ENCODE peak calls at places on chromosomes 1 and 21, in six cellular contexts. One of them, this sample, is unnamed.

GRCh38 chr1:208595745-208596144 is 351.6 kb upstream of the PLXNA2 start:
- DNase-seq in tibial artery: no peak
- DNase-seq in Calu3: no peak
- DNase-seq in spleen: no peak
- DNase-seq in A549: no peak
- DNase-seq in AG04450: no peak
- DNase-seq in this sample: no peak

GRCh38 chr21:46399129-46399528 is 59.6 kb upstream of the DIP2A start:
- DNase-seq in spleen: no peak
- DNase-seq in A549: no peak
- DNase-seq in tibial artery: no peak
- DNase-seq in Calu3: no peak
- DNase-seq in AG04450: no peak
- DNase-seq in this sample: no peak

GRCh38 chr21:45831991-45832740 is 149.4 kb upstream of the COL6A1 start:
- DNase-seq in A549: no peak
- DNase-seq in Calu3: no peak
- DNase-seq in AG04450: peak
- DNase-seq in tibial artery: no peak
- DNase-seq in spleen: no peak
- DNase-seq in this sample: no peak

GRCh38 chr1:208256091-208256490 is 11.9 kb upstream of the PLXNA2 start:
- DNase-seq in Calu3: no peak
- DNase-seq in spleen: no peak
- DNase-seq in tibial artery: no peak
- DNase-seq in A549: no peak
- DNase-seq in AG04450: no peak
- DNase-seq in this sample: no peak

GRCh38 chr21:32083175-32083574 is 195.7 kb downstream of the MIS18A start:
- DNase-seq in A549: no peak
- DNase-seq in spleen: no peak
- DNase-seq in tibial artery: no peak
- DNase-seq in AG04450: no peak
- DNase-seq in Calu3: no peak
- DNase-seq in this sample: no peak

GRCh38 chr1:208374391-208374941 is 130.3 kb upstream of the PLXNA2 start:
- DNase-seq in AG04450: no peak
- DNase-seq in spleen: no peak
- DNase-seq in tibial artery: no peak
- DNase-seq in A549: no peak
- DNase-seq in Calu3: no peak
- DNase-seq in this sample: no peak

GRCh38 chr21:42983102-42983501 is 8.7 kb downstream of the PKNOX1 start:
- DNase-seq in tibial artery: no peak
- DNase-seq in Calu3: no peak
- DNase-seq in spleen: no peak
- DNase-seq in AG04450: no peak
- DNase-seq in A549: no peak
- DNase-seq in this sample: no peak

GRCh38 chr21:45163413-45164123 is 89.2 kb downstream of the ADARB1 start:
- DNase-seq in tibial artery: no peak
- DNase-seq in spleen: no peak
- DNase-seq in Calu3: no peak
- DNase-seq in A549: no peak
- DNase-seq in AG04450: no peak
- DNase-seq in this sample: no peak

GRCh38 chr21:41419921-41420862 is 5.8 kb upstream of the MX1 start:
- DNase-seq in spleen: peak
- DNase-seq in tibial artery: peak
- DNase-seq in A549: peak
- DNase-seq in AG04450: peak
- DNase-seq in Calu3: peak
- DNase-seq in this sample: peak

GRCh38 chr1:94801919-94802546 is 18.1 kb upstream of the SLC44A3 start:
- DNase-seq in A549: peak
- DNase-seq in spleen: peak
- DNase-seq in AG04450: peak
- DNase-seq in Calu3: peak
- DNase-seq in tibial artery: no peak
- DNase-seq in this sample: peak

GRCh38 chr1:59506952-59507351 is 210.1 kb downstream of the FGGY start:
- DNase-seq in AG04450: no peak
- DNase-seq in spleen: no peak
- DNase-seq in Calu3: no peak
- DNase-seq in A549: no peak
- DNase-seq in tibial artery: no peak
- DNase-seq in this sample: no peak

GRCh38 chr21:26850116-26850643 is 5.0 kb upstream of the ADAMTS1 start:
- DNase-seq in tibial artery: no peak
- DNase-seq in Calu3: no peak
- DNase-seq in spleen: no peak
- DNase-seq in A549: no peak
- DNase-seq in AG04450: no peak
- DNase-seq in this sample: no peak

GRCh38 chr1:236869911-236870310 is 74.8 kb downstream of the MTR start:
- DNase-seq in tibial artery: no peak
- DNase-seq in AG04450: no peak
- DNase-seq in spleen: no peak
- DNase-seq in A549: no peak
- DNase-seq in Calu3: no peak
- DNase-seq in this sample: no peak

GRCh38 chr1:23960291-23960718 is 677 bp downstream of the PNRC2 start:
- DNase-seq in AG04450: no peak
- DNase-seq in Calu3: no peak
- DNase-seq in spleen: no peak
- DNase-seq in A549: no peak
- DNase-seq in tibial artery: no peak
- DNase-seq in this sample: no peak

GRCh38 chr1:232689714-232690113 is 59.8 kb upstream of the SIPA1L2 start:
- DNase-seq in Calu3: no peak
- DNase-seq in tibial artery: no peak
- DNase-seq in spleen: no peak
- DNase-seq in AG04450: no peak
- DNase-seq in A549: no peak
- DNase-seq in this sample: no peak

GRCh38 chr1:22641906-22642636 is 1.4 kb upstream of the C1QC start:
- DNase-seq in tibial artery: peak
- DNase-seq in Calu3: peak
- DNase-seq in A549: peak
- DNase-seq in AG04450: no peak
- DNase-seq in spleen: peak
- DNase-seq in this sample: peak

GRCh38 chr1:212669600-212669999 is 30.0 kb downstream of the BATF3 start:
- DNase-seq in AG04450: no peak
- DNase-seq in tibial artery: no peak
- DNase-seq in spleen: no peak
- DNase-seq in A549: no peak
- DNase-seq in Calu3: no peak
- DNase-seq in this sample: no peak

GRCh38 chr1:11761988-11762406 is at the start of gene C1orf167:
- DNase-seq in spleen: no peak
- DNase-seq in AG04450: no peak
- DNase-seq in A549: no peak
- DNase-seq in tibial artery: no peak
- DNase-seq in Calu3: no peak
- DNase-seq in this sample: no peak

GRCh38 chr1:172885976-172886375 is 164.8 kb downstream of the TNFSF18 start:
- DNase-seq in spleen: no peak
- DNase-seq in Calu3: no peak
- DNase-seq in tibial artery: no peak
- DNase-seq in AG04450: no peak
- DNase-seq in A549: no peak
- DNase-seq in this sample: no peak

GRCh38 chr1:210250665-210250997 is 18.0 kb downstream of the SERTAD4 start:
- DNase-seq in Calu3: peak
- DNase-seq in A549: peak
- DNase-seq in tibial artery: peak
- DNase-seq in spleen: no peak
- DNase-seq in AG04450: no peak
- DNase-seq in this sample: peak

GRCh38 chr1:29722598-29722997 is 486.3 kb downstream of the PTPRU start:
- DNase-seq in A549: no peak
- DNase-seq in AG04450: no peak
- DNase-seq in spleen: no peak
- DNase-seq in tibial artery: no peak
- DNase-seq in Calu3: no peak
- DNase-seq in this sample: no peak

GRCh38 chr1:81327103-81327728 is 473.5 kb upstream of the ADGRL2 start:
- DNase-seq in AG04450: no peak
- DNase-seq in A549: no peak
- DNase-seq in Calu3: no peak
- DNase-seq in tibial artery: no peak
- DNase-seq in spleen: no peak
- DNase-seq in this sample: no peak

DNA sequence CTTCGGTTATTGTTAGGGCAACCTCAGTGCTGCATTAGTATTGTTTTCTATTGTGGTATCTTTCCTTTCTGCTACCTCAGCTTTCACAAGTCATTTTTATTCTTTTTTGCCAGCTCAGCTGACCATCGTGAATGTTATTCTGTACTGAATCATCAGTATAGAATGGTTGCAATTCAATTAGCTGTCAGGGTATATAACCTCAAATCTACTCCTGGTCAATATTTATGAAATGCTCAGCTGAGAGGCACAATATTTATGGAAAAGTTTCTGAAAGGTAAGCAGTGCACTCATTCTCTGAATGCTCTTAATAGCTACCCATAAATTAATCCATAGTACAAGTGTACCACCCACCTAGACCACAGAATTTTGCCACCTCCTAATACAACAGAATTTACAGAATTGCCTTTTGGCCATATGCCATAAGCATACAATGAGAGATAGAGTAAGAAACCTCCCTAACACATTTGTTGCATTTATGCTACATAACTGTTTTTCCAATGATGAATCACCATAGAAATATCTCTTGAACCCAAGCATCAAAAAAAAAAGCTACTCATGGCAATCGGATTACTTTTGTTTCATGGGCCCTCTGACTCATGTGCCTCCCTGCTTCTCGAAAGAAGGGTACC is 732.6 kb upstream of the CHRM3 start:
- DNase-seq in spleen: no peak
- DNase-seq in Calu3: no peak
- DNase-seq in AG04450: no peak
- DNase-seq in tibial artery: no peak
- DNase-seq in A549: no peak
- DNase-seq in this sample: no peak
- TF ChIP-seq CTCF in spleen: no peak
- TF ChIP-seq CTCF in Calu3: no peak
- TF ChIP-seq CTCF in AG04450: no peak
- TF ChIP-seq CTCF in tibial artery: no peak
- TF ChIP-seq CTCF in A549: no peak
- TF ChIP-seq CTCF in this sample: no peak

GRCh38 chr21:36461277-36461917 is 18.5 kb downstream of the CLDN14 start:
- DNase-seq in spleen: peak
- DNase-seq in A549: no peak
- DNase-seq in AG04450: no peak
- DNase-seq in tibial artery: no peak
- DNase-seq in Calu3: no peak
- DNase-seq in this sample: no peak

GRCh38 chr21:36460866-36461265 is 19.1 kb downstream of the CLDN14 start:
- DNase-seq in A549: no peak
- DNase-seq in Calu3: no peak
- DNase-seq in AG04450: no peak
- DNase-seq in spleen: no peak
- DNase-seq in tibial artery: no peak
- DNase-seq in this sample: no peak

GRCh38 chr21:36461918-36462486 is 17.9 kb downstream of the CLDN14 start:
- DNase-seq in A549: no peak
- DNase-seq in tibial artery: peak
- DNase-seq in Calu3: peak
- DNase-seq in spleen: peak
- DNase-seq in AG04450: no peak
- DNase-seq in this sample: no peak

GRCh38 chr21:36456714-36457399 is 23.1 kb downstream of the CLDN14 start:
- DNase-seq in A549: no peak
- DNase-seq in Calu3: no peak
- DNase-seq in AG04450: no peak
- DNase-seq in tibial artery: no peak
- DNase-seq in spleen: no peak
- DNase-seq in this sample: no peak

DNA sequence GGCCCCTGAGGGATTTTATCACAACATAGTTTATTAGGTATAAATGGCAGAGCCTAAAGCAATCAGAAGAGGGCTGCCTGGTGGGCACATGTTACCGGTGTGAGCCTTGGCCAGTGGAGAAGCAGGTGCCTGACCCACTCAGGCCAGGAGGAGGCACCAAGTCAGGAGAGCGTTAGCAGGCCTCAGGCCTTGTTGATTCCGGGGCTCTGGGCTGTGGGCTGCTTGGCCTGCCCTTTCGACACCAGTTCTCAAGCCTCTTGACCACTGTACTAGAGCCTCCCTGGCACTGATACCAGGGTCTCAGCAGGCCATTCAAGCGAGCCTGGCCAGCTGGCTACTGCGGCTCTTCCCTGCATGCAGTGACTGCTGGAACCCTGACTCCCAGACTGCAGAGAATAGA is 20.8 kb downstream of the CLDN14 start:
- DNase-seq in spleen: no peak
- DNase-seq in Calu3: no peak
- DNase-seq in tibial artery: peak
- DNase-seq in AG04450: no peak
- DNase-seq in A549: no peak
- DNase-seq in this sample: no peak
- TF ChIP-seq CTCF in spleen: no peak
- TF ChIP-seq CTCF in Calu3: no peak
- TF ChIP-seq CTCF in tibial artery: no peak
- TF ChIP-seq CTCF in AG04450: no peak
- TF ChIP-seq CTCF in A549: no peak
- TF ChIP-seq CTCF in this sample: no peak

DNA sequence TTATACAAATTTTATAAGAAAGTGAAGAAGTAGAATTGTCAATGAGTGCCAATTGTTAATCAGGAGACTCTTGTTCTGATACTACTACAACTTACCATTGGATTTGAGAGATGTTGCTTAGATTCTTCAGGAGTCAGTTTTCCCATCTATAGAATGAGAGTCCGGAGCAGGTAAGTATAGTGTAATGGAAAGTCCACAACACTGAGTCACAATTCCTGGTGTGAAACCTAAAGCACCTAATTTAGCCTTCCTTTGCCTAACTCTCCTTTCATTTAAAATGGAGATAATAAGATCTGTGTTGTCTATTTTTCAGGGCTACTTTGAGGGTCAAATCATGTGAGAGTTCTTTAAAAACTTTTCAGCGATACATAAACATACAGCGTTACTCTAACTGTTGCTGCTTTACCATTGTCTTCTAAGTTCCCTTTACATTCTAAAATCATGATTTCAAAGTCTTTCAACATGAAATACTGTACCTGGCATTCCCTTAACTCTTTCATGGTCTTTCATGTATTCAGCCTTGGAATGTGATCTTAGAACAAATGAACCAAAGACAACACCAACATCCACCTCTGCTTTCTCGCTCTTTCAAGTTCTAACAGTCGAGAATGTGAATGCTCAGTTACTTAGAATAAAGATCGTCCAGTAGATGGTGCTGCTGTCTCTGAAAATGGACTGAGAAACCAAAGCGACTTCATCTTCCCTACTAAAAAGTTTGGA is 90.9 kb downstream of the SLC30A10 start:
- DNase-seq in spleen: no peak
- DNase-seq in AG04450: peak
- DNase-seq in Calu3: peak
- DNase-seq in A549: peak
- DNase-seq in tibial artery: no peak
- DNase-seq in this sample: no peak
- TF ChIP-seq CTCF in spleen: no peak
- TF ChIP-seq CTCF in AG04450: peak
- TF ChIP-seq CTCF in Calu3: peak
- TF ChIP-seq CTCF in A549: peak
- TF ChIP-seq CTCF in tibial artery: no peak
- TF ChIP-seq CTCF in this sample: peak

GRCh38 chr1:53450225-53450624 is 9.0 kb upstream of the DMRTB1 start:
- DNase-seq in spleen: no peak
- DNase-seq in AG04450: no peak
- DNase-seq in A549: no peak
- DNase-seq in tibial artery: no peak
- DNase-seq in Calu3: peak
- DNase-seq in this sample: peak
- TF ChIP-seq CTCF in spleen: no peak
- TF ChIP-seq CTCF in AG04450: peak
- TF ChIP-seq CTCF in A549: peak
- TF ChIP-seq CTCF in tibial artery: no peak
- TF ChIP-seq CTCF in Calu3: peak
- TF ChIP-seq CTCF in this sample: peak

This sample was measured in glutamatergic neuron.